ENCODE peak calls at places on chromosomes 6 and 20, in four cellular contexts. L, E, H and F are unnamed samples.
A peak's percentile ranks its signal among the peaks of the same experiment; 100 is the strongest.

GRCh38 chr6:28209753-28210535 is 15.1 kb upstream of the ZSCAN9 start:
- DNase-seq in L (no peak), E (no peak), H (no peak), F (no peak)

GRCh38 chr20:61848851-61849250 is 216.8 kb downstream of the TAF4 start:
- DNase-seq in L (no peak), E (no peak), H (no peak), F (no peak)

GRCh38 chr20:35433337-35433736 is 4.7 kb downstream of the GDF5 start:
- DNase-seq in L (no peak), E (no peak), H (no peak), F (no peak)

GRCh38 chr6:56914791-56915658 is 39.9 kb upstream of the BEND6 start:
- DNase-seq in L (peak; percentile 61), E (no peak), H (no peak), F (no peak)

GRCh38 chr6:108988765-108989164 is 105.9 kb downstream of the SESN1 start:
- DNase-seq in L (no peak), E (no peak), H (no peak), F (no peak)

GRCh38 chr6:158476389-158476788 is 83.5 kb upstream of the TMEM181 start:
- DNase-seq in L (no peak), E (no peak), H (no peak), F (no peak)

GRCh38 chr6:125738276-125738675 is 11.2 kb upstream of the HEY2 start:
- DNase-seq in L (no peak), E (no peak), H (no peak), F (no peak)

GRCh38 chr6:79546186-79546585 is 9.0 kb upstream of the LCA5 start:
- DNase-seq in L (no peak), E (no peak), H (peak; percentile 44), F (no peak)

GRCh38 chr6:89385156-89385667 is 26.9 kb downstream of the RRAGD start:
- DNase-seq in L (no peak), E (no peak), H (peak; percentile 18), F (peak; percentile 7)

GRCh38 chr6:38259736-38260135 is 380.0 kb downstream of the BTBD9 start:
- DNase-seq in L (no peak), E (no peak), H (peak; percentile 72), F (no peak)

GRCh38 chr6:129677634-129678325 is 32.2 kb downstream of the ARHGAP18 start:
- DNase-seq in L (no peak), E (no peak), H (peak; percentile 58), F (no peak)

GRCh38 chr6:123570813-123571684 is 65.7 kb downstream of the TRDN start:
- DNase-seq in L (no peak), E (no peak), H (no peak), F (no peak)

GRCh38 chr6:2102966-2103365 is 142.4 kb downstream of the GMDS start:
- DNase-seq in L (no peak), E (no peak), H (peak; percentile 69), F (no peak)

GRCh38 chr6:144344651-144345050 is 59.5 kb downstream of the UTRN start:
- DNase-seq in L (no peak), E (no peak), H (no peak), F (no peak)

GRCh38 chr20:61118429-61119224 is 133.4 kb upstream of the CDH4 start:
- DNase-seq in L (no peak), E (no peak), H (no peak), F (peak; percentile 67)

GRCh38 chr6:57316581-57317059 is 810 bp upstream of the PRIM2 start:
- DNase-seq in L (peak; percentile 69), E (peak; percentile 90), H (peak; percentile 94), F (peak; percentile 71)

GRCh38 chr20:4059631-4060030 is 44.3 kb upstream of the RNF24 start:
- DNase-seq in L (no peak), E (no peak), H (peak; percentile 39), F (no peak)

GRCh38 chr6:125858427-125859320 is 67.9 kb downstream of the NCOA7 start:
- DNase-seq in L (peak; percentile 33), E (peak; percentile 80), H (peak; percentile 68), F (peak; percentile 85)

GRCh38 chr6:159074120-159074684 is 29.4 kb upstream of the TAGAP start:
- DNase-seq in L (peak; percentile 68), E (no peak), H (peak; percentile 35), F (peak; percentile 51)

DNA sequence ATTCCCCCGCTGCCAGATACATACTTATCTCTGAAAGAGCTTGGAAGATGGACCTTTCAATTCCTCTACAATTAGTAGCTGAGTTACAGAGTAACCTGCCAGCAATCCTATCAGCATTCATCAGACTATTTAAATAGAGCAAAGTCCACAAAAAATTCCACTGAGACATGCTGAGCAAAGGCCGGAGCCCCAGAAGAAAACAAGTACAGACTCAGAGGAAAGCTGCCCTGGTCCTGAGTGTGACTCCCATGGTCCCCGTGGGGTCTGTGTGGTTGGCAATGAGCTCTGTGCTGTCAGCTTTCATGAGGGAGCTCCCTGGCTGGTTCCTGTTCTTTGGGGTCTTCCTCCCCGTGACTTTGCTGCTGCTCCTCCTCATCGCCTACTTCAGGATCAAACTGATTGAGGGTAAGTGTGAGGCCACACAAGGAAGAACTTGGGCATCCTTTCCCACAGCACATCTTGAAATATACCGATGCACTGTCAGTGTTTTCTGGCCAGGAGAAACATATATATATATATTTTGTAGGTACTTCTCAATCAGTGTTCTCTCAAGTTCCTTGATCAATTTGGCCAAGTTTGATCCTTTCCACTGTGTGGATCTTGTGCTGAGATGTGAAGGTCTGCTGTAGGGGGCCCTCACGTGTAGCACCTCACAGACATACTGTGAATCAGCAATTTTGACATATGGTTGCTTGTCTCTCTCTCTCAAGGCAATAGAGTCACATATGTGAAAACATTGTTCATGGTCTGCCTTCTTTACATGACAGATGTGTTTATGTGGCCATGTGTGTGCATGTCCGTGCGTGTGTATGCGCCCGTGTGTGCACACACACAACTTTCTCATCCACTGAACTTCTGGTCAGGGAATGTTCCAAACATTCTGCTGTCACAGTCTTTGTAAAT is at the start of gene SMLR1:
- DNase-seq in L (no peak), E (peak; percentile 96), H (no peak), F (no peak)
- TF ChIP-seq MAX in L (no peak), E (peak; percentile 53), H (no peak), F (no peak)

GRCh38 chr6:54037277-54037779 is 73.9 kb upstream of the MLIP start:
- DNase-seq in L (no peak), E (peak; percentile 70), H (no peak), F (no peak)
- TF ChIP-seq MAX in L (no peak), E (no peak), H (no peak), F (no peak)

DNA sequence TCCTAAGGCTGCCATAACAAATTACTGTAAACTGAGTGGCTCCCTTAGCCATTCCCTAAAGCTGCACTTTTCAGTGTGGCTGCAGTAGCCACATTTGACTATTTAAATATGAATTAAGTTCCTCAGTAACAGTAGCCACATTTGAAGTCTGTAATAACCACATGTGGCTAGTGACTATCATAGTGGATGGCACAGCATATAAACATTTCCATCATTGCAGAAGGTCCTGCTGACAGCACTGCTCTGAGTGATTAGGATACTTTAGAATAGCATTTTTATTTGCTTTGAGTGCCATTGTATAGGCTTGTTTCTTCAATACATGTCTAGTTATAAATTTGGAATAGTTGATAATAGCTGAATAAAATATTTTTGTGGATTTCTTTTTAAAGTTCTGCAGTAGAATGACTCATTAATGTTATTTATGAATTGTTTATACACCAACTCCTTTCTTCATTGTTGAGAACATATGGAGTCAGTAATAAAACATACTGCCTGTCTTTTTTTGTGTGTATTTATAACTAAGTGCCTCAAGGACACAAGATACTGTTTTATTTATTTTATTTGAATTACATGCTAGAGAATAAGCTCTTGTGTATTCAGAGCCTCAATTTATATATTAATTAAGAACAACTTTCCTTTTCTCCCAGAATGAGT is 217.2 kb downstream of the CDKAL1 start:
- DNase-seq in L (no peak), E (no peak), H (peak; percentile 15), F (no peak)
- TF ChIP-seq MAX in L (no peak), E (no peak), H (no peak), F (no peak)

GRCh38 chr20:58372836-58373235 is 16.2 kb upstream of the VAPB start:
- DNase-seq in L (no peak), E (no peak), H (no peak), F (peak; percentile 40)

GRCh38 chr20:58374027-58374850 is 14.8 kb upstream of the VAPB start:
- DNase-seq in L (no peak), E (peak; percentile 53), H (no peak), F (no peak)

GRCh38 chr20:58377017-58377416 is 12.0 kb upstream of the VAPB start:
- DNase-seq in L (no peak), E (no peak), H (no peak), F (no peak)

GRCh38 chr20:58375796-58376195 is 13.2 kb upstream of the VAPB start:
- DNase-seq in L (no peak), E (no peak), H (no peak), F (no peak)

GRCh38 chr20:58374906-58375760 is 13.9 kb upstream of the VAPB start:
- DNase-seq in L (no peak), E (no peak), H (peak; percentile 30), F (no peak)
- TF ChIP-seq MAX in L (no peak), E (no peak), H (no peak), F (no peak)

GRCh38 chr20:32484221-32485125 is 100.7 kb downstream of the NOL4L start:
- DNase-seq in L (peak; percentile 81), E (no peak), H (peak; percentile 62), F (peak; percentile 52)

GRCh38 chr20:32485770-32486248 is 99.3 kb downstream of the NOL4L start:
- DNase-seq in L (no peak), E (peak; percentile 63), H (peak; percentile 61), F (no peak)

GRCh38 chr20:32487381-32487780 is 97.8 kb downstream of the NOL4L start:
- DNase-seq in L (no peak), E (no peak), H (no peak), F (no peak)

GRCh38 chr20:32483351-32484220 is 101.5 kb downstream of the NOL4L start:
- DNase-seq in L (peak; percentile 96), E (peak; percentile 72), H (peak; percentile 75), F (peak; percentile 55)

GRCh38 chr20:32485126-32485769 is 99.9 kb downstream of the NOL4L start:
- DNase-seq in L (peak; percentile 61), E (peak; percentile 87), H (peak; percentile 91), F (peak; percentile 85)
- TF ChIP-seq MAX in L (peak; percentile 40), E (no peak), H (no peak), F (peak; percentile 32)

GRCh38 chr20:63246490-63247284 is 7.6 kb downstream of the NKAIN4 start:
- DNase-seq in L (peak; percentile 56), E (no peak), H (no peak), F (no peak)
- TF ChIP-seq MAX in L (no peak), E (no peak), H (no peak), F (no peak)